ENCODE peak calls at places on chromosome 3, in ten cellular contexts. R is choroid plexus epithelial cell; K is activated CD8-positive, alpha-beta memory T cell treated with anti-CD3 and anti-CD28 coated beads, Interleukin-2, amount 10 ng/mL, durations not matched to agents 7 days and 5 days; E is M059J; T is PC-3; S is NAMALWA; M is mesothelial cell of epicardium; N is left ventricle myocardium inferior; D is neural progenitor cell; I is astrocyte of the spinal cord. U is an unnamed sample.

GRCh38 chr3:120559228-120560061 is 36.7 kb upstream of the NDUFB4 start:
- DNase-seq in R (peak; percentile 37), K (no peak), E (peak; percentile 97), T (peak; percentile 97), S (peak; percentile 17), M (no peak), N (peak; percentile 54), D (peak; percentile 81), I (peak; percentile 67), U (peak; percentile 88)

GRCh38 chr3:136266468-136266867 is 16.3 kb downstream of the PCCB start:
- DNase-seq in R (peak; percentile 67), K (peak; percentile 31), E (peak; percentile 58), T (peak; percentile 74), S (no peak), M (no peak), N (no peak), D (no peak), I (peak; percentile 55), U (peak; percentile 13)

GRCh38 chr3:127676456-127676855 is 3.7 kb downstream of the ABTB1 start:
- DNase-seq in R (no peak), K (no peak), E (no peak), T (no peak), S (no peak), M (no peak), N (no peak), D (no peak), I (no peak), U (no peak)

GRCh38 chr3:2921903-2922302 is 188.3 kb downstream of the IL5RA start:
- DNase-seq in R (peak; percentile 23), K (no peak), E (no peak), T (no peak), S (peak; percentile 55), M (no peak), N (no peak), D (peak; percentile 21), I (peak; percentile 5), U (peak; percentile 42)

GRCh38 chr3:184815046-184815930 is 3.3 kb downstream of the VPS8 start:
- DNase-seq in R (peak; percentile 89), K (no peak), E (peak; percentile 89), T (peak; percentile 34), S (no peak), M (no peak), N (no peak), D (no peak), I (peak; percentile 75), U (peak; percentile 71)

GRCh38 chr3:127831723-127832172 is 9.4 kb upstream of the MGLL start:
- DNase-seq in R (peak; percentile 64), K (peak; percentile 65), E (no peak), T (peak; percentile 57), S (peak; percentile 64), M (no peak), N (peak; percentile 33), D (peak; percentile 67), I (no peak), U (peak; percentile 64)

GRCh38 chr3:170180107-170180951 is 1.2 kb downstream of the PHC3 start:
- DNase-seq in R (peak; percentile 56), K (peak; percentile 44), E (peak; percentile 51), T (peak; percentile 45), S (peak; percentile 66), M (no peak), N (no peak), D (no peak), I (peak; percentile 43), U (peak; percentile 23)

GRCh38 chr3:154421067-154421466 is 8.9 kb downstream of the GPR149 start:
- DNase-seq in R (peak; percentile 8), K (no peak), E (peak; percentile 8), T (peak; percentile 41), S (peak; percentile 51), M (no peak), N (no peak), D (peak; percentile 49), I (no peak), U (no peak)

GRCh38 chr3:189593581-189593980 is 37.6 kb upstream of the TP63 start:
- DNase-seq in R (peak; percentile 48), K (no peak), E (no peak), T (no peak), S (no peak), M (no peak), N (no peak), D (no peak), I (peak; percentile 5), U (no peak)

GRCh38 chr3:81743096-81744025 is 18.1 kb downstream of the GBE1 start:
- DNase-seq in R (peak; percentile 97), K (no peak), E (peak; percentile 92), T (peak; percentile 96), S (no peak), M (no peak), N (no peak), D (no peak), I (peak; percentile 96), U (peak; percentile 65)

GRCh38 chr3:177150218-177150916 is 46.9 kb downstream of the TBL1XR1 start:
- DNase-seq in R (peak; percentile 24), K (no peak), E (peak; percentile 27), T (no peak), S (peak; percentile 26), M (no peak), N (no peak), D (no peak), I (peak; percentile 20), U (no peak)

GRCh38 chr3:18937574-18937973 is 210.7 kb upstream of the KCNH8 start:
- DNase-seq in R (no peak), K (no peak), E (no peak), T (peak; percentile 75), S (no peak), M (no peak), N (no peak), D (no peak), I (no peak), U (no peak)

GRCh38 chr3:37876279-37876678 is 14.6 kb downstream of the CTDSPL start:
- DNase-seq in R (no peak), K (no peak), E (no peak), T (no peak), S (no peak), M (no peak), N (no peak), D (no peak), I (no peak), U (no peak)

GRCh38 chr3:49967307-49967706 is 27.4 kb downstream of the RBM6 start:
- DNase-seq in R (peak; percentile 32), K (no peak), E (no peak), T (no peak), S (no peak), M (no peak), N (no peak), D (no peak), I (no peak), U (no peak)

GRCh38 chr3:183178833-183179549 is 16.5 kb upstream of the LAMP3 start:
- DNase-seq in R (peak; percentile 47), K (peak; percentile 68), E (peak; percentile 59), T (peak; percentile 70), S (no peak), M (no peak), N (peak; percentile 29), D (peak; percentile 80), I (peak; percentile 35), U (peak; percentile 80)

GRCh38 chr3:142501004-142501926 is 53.4 kb upstream of the XRN1 start:
- DNase-seq in R (peak; percentile 84), K (no peak), E (peak; percentile 94), T (peak; percentile 88), S (no peak), M (no peak), N (no peak), D (no peak), I (peak; percentile 73), U (peak; percentile 24)

GRCh38 chr3:178295257-178295912 is 240.9 kb upstream of the KCNMB2 start:
- DNase-seq in R (no peak), K (no peak), E (no peak), T (no peak), S (no peak), M (no peak), N (no peak), D (no peak), I (peak; percentile 71), U (no peak)

GRCh38 chr3:130850044-130850797 is 43.7 kb upstream of the ATP2C1 start:
- DNase-seq in R (peak; percentile 81), K (peak; percentile 74), E (peak; percentile 89), T (peak; percentile 31), S (peak; percentile 85), M (no peak), N (no peak), D (no peak), I (peak; percentile 56), U (peak; percentile 92)

GRCh38 chr3:184156522-184156955 is 1.4 kb downstream of the DVL3 start:
- DNase-seq in R (peak; percentile 81), K (no peak), E (peak; percentile 44), T (no peak), S (no peak), M (no peak), N (peak; percentile 75), D (peak; percentile 80), I (peak; percentile 53), U (peak; percentile 42)

GRCh38 chr3:192467230-192468186 is 259.8 kb downstream of the FGF12 start:
- DNase-seq in R (peak; percentile 69), K (peak; percentile 52), E (peak; percentile 49), T (peak; percentile 82), S (peak; percentile 62), M (no peak), N (no peak), D (peak; percentile 82), I (peak; percentile 49), U (peak; percentile 65)

GRCh38 chr3:121362035-121362734 is 183.6 kb downstream of the POLQ start:
- DNase-seq in R (no peak), K (no peak), E (no peak), T (no peak), S (no peak), M (no peak), N (no peak), D (no peak), I (no peak), U (no peak)

GRCh38 chr3:6172871-6173667 is 687.8 kb upstream of the GRM7 start:
- DNase-seq in R (no peak), K (no peak), E (no peak), T (no peak), S (no peak), M (no peak), N (no peak), D (no peak), I (no peak), U (no peak)

GRCh38 chr3:72397586-72397985 is 450.7 kb downstream of the SHQ1 start:
- DNase-seq in R (no peak), K (no peak), E (no peak), T (no peak), S (no peak), M (no peak), N (no peak), D (no peak), I (no peak), U (no peak)

GRCh38 chr3:135083179-135083578 is 288.1 kb downstream of the EPHB1 start:
- DNase-seq in R (no peak), K (no peak), E (no peak), T (no peak), S (no peak), M (no peak), N (no peak), D (no peak), I (no peak), U (no peak)

GRCh38 chr3:71724584-71725278 is 471 bp downstream of the EIF4E3 start:
- DNase-seq in R (no peak), K (peak; percentile 54), E (no peak), T (peak; percentile 23), S (no peak), M (peak; percentile 25), N (peak; percentile 55), D (peak; percentile 63), I (no peak), U (peak; percentile 23)

GRCh38 chr3:139577899-139578298 is 38.4 kb upstream of the RBP1 start:
- DNase-seq in R (no peak), K (no peak), E (no peak), T (no peak), S (no peak), M (no peak), N (no peak), D (no peak), I (no peak), U (no peak)

GRCh38 chr3:187738400-187739124 is 6.7 kb downstream of the BCL6 start:
- DNase-seq in R (peak; percentile 96), K (peak; percentile 87), E (peak; percentile 95), T (peak; percentile 94), S (peak; percentile 47), M (no peak), N (peak; percentile 88), D (peak; percentile 95), I (peak; percentile 92), U (peak; percentile 94)

GRCh38 chr3:18098960-18099587 is 326.1 kb downstream of the SATB1 start:
- DNase-seq in R (no peak), K (peak; percentile 59), E (peak; percentile 98), T (peak; percentile 99), S (no peak), M (no peak), N (no peak), D (no peak), I (peak; percentile 90), U (peak; percentile 95)

U was measured in Daoy.